ENCODE peak calls at places on chromosomes 13 and 19, in four cellular contexts. R is pancreas, E is H9, V is cardiac muscle cell. S is an unnamed sample. For H3K9me3, the result is how much of the 10 kb centered on the place peaks cover.

GRCh38 chr13:30151398-30151797 is 156.0 kb downstream of the KATNAL1 start:
- DNase-seq in R (no peak), E (no peak), V (no peak), S (no peak)

GRCh38 chr13:42328672-42329071 is 56.7 kb downstream of the AKAP11 start:
- DNase-seq in R (no peak), E (no peak), V (no peak), S (no peak)

GRCh38 chr13:38902551-38902950 is 88.1 kb downstream of the STOML3 start:
- DNase-seq in R (no peak), E (no peak), V (no peak), S (no peak)

GRCh38 chr19:1591421-1592022 is 1.1 kb downstream of the MBD3 start:
- DNase-seq in R (no peak), E (no peak), V (peak), S (no peak)

GRCh38 chr13:47337781-47338507 is 441.1 kb upstream of the HTR2A start:
- DNase-seq in R (no peak), E (peak), V (peak), S (peak)

GRCh38 chr19:1649706-1650626 is 2.4 kb downstream of the TCF3 start:
- DNase-seq in R (no peak), E (no peak), V (no peak), S (peak)

GRCh38 chr13:37383856-37384255 is 214.7 kb downstream of the POSTN start:
- DNase-seq in R (no peak), E (no peak), V (no peak), S (no peak)

GRCh38 chr13:23771966-23772365 is 117.2 kb downstream of the MIPEP start:
- DNase-seq in R (no peak), E (no peak), V (peak), S (no peak)

GRCh38 chr19:54696117-54696548 is 28.1 kb upstream of the KIR3DL3 start:
- DNase-seq in R (no peak), E (no peak), V (no peak), S (no peak)

GRCh38 chr13:20407759-20408158 is 117.9 kb downstream of the CRYL1 start:
- DNase-seq in R (no peak), E (no peak), V (no peak), S (no peak)

GRCh38 chr19:7639863-7640348 is 3.0 kb downstream of the STXBP2 start:
- DNase-seq in R (no peak), E (no peak), V (no peak), S (no peak)

GRCh38 chr13:114032121-114032799 is 58.4 kb upstream of the C13orf46 start:
- DNase-seq in R (no peak), E (no peak), V (no peak), S (no peak)

GRCh38 chr19:1468274-1469199 is 10.5 kb downstream of the C19orf25 start:
- DNase-seq in R (peak), E (no peak), V (peak), S (no peak)

GRCh38 chr13:82323101-82323500 is 1559.2 kb downstream of the SLITRK1 start:
- DNase-seq in R (no peak), E (no peak), V (no peak), S (no peak)

GRCh38 chr13:76982051-76982450 is 9.8 kb upstream of the CLN5 start:
- DNase-seq in R (no peak), E (no peak), V (no peak), S (no peak)

GRCh38 chr19:50568321-50569022 is at the start of gene LRRC4B:
- DNase-seq in R (no peak), E (peak), V (peak), S (no peak)

GRCh38 chr13:23793711-23794110 is 95.5 kb downstream of the MIPEP start:
- DNase-seq in R (no peak), E (no peak), V (no peak), S (no peak)

GRCh38 chr13:24452044-24452443 is 60.5 kb downstream of the PARP4 start:
- DNase-seq in R (no peak), E (no peak), V (no peak), S (no peak)

GRCh38 chr19:5200844-5201243 is 139.8 kb downstream of the PTPRS start:
- DNase-seq in R (no peak), E (no peak), V (no peak), S (no peak)

GRCh38 chr13:67008075-67008668 is 222.0 kb downstream of the PCDH9 start:
- DNase-seq in R (no peak), E (no peak), V (no peak), S (no peak)

GRCh38 chr19:4908781-4909171 is 525 bp upstream of the UHRF1 start:
- DNase-seq in R (no peak), E (no peak), V (no peak), S (no peak)

GRCh38 chr13:106230450-106230849 is 305.0 kb downstream of the EFNB2 start:
- DNase-seq in R (no peak), E (no peak), V (no peak), S (no peak)

GRCh38 chr13:84446972-84447700 is 564.9 kb upstream of the SLITRK1 start:
- DNase-seq in R (peak), E (no peak), V (peak), S (peak)

GRCh38 chr13:41603917-41604316 is 146.6 kb downstream of the RGCC start:
- DNase-seq in R (no peak), E (no peak), V (no peak), S (peak)

GRCh38 chr19:18629166-18630088 is 7.4 kb upstream of the KLHL26 start:
- DNase-seq in R (peak), E (no peak), V (no peak), S (no peak)

GRCh38 chr19:3721900-3722442 is 13.8 kb downstream of the TJP3 start:
- DNase-seq in R (no peak), E (no peak), V (no peak), S (no peak)

GRCh38 chr19:48249502-48250014 is 6.2 kb downstream of the CARD8 start:
- DNase-seq in R (no peak), E (no peak), V (no peak), S (no peak)

GRCh38 chr19:3670796-3671679 is 29.2 kb downstream of the PIP5K1C start:
- DNase-seq in R (no peak), E (no peak), V (no peak), S (no peak)

GRCh38 chr19:44007473-44007872 is 4.7 kb downstream of the ZNF230 start:
- DNase-seq in R (no peak), E (no peak), V (no peak), S (no peak)

GRCh38 chr19:44002566-44003460 is at the start of gene ZNF230:
- DNase-seq in R (peak), E (peak), V (peak), S (peak)

GRCh38 chr19:44002212-44002565 is 568 bp upstream of the ZNF230 start:
- DNase-seq in R (no peak), E (no peak), V (no peak), S (no peak)

GRCh38 chr19:44003461-44004134 is 841 bp downstream of the ZNF230 start:
- DNase-seq in R (peak), E (no peak), V (peak), S (no peak)

DNA sequence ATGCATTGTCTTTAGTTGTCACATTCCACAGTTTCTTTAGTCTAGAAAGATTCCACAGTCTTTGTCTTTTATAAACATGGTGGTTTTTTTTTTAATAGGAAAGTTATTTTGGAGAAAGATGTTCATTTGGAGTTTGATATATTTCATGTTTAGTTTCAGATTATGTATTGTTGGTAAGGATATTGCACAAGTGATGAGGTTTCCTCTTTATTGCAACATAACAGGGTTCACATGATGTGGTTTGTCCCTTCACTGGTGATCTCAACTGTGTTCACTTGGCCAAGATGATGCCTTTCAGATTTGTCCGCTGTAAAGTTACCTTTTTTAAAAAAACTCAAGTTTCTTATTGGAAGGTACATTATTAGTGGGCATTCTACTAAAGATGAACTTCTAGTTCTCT is 3.2 kb downstream of the ZNF230 start:
- DNase-seq in R (no peak), E (no peak), V (no peak), S (no peak)
- H3K9me3 ChIP-seq in R (under half), E (under half), V (under half), S (under half)

GRCh38 chr19:53079313-53079924 is 23.8 kb downstream of the ZNF160 start:
- DNase-seq in R (no peak), E (no peak), V (no peak), S (no peak)

GRCh38 chr19:53082929-53083328 is 20.3 kb downstream of the ZNF160 start:
- DNase-seq in R (no peak), E (no peak), V (no peak), S (no peak)

GRCh38 chr19:53078668-53079067 is 24.6 kb downstream of the ZNF160 start:
- DNase-seq in R (no peak), E (no peak), V (no peak), S (no peak)

GRCh38 chr19:53076984-53077383 is 26.2 kb downstream of the ZNF160 start:
- DNase-seq in R (peak), E (peak), V (peak), S (peak)
- H3K9me3 ChIP-seq in R (under half), E (under half), V (under half), S (under half)

DNA sequence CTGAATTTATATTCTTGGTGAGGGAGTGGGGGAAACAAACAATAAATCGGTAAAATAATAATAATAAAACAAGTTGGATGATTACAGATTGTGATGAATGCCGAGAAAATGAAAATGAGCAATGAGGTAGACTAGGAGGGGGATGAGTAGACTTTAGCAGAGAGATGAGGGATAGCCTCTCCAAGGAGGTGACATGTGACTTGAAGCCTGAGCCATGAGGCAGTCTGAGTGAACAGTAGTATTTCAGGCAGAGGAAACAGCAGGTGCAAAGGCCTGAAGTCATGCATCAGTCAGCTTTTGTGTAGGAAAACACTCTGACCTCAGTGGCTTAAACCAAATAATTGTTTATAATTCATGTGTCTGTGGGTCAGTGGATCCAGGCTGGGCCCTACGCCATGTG is 4.6 kb downstream of the ZNF135 start:
- DNase-seq in R (no peak), E (no peak), V (no peak), S (no peak)
- H3K9me3 ChIP-seq in R (under half), E (under half), V (under half), S (under half)

GRCh38 chr19:58118979-58119733 is 21.1 kb upstream of the ZSCAN18 start:
- DNase-seq in R (no peak), E (no peak), V (no peak), S (no peak)
- H3K9me3 ChIP-seq in R (under half), E (half or more), V (under half), S (under half)

GRCh38 chr13:112242777-112243176 is 133.4 kb upstream of the SPACA7 start:
- DNase-seq in R (no peak), E (no peak), V (no peak), S (no peak)
- H3K9me3 ChIP-seq in R (under half), E (under half), V (under half), S (under half)

GRCh38 chr19:58328999-58329398 is 2.2 kb downstream of the ZSCAN22 start:
- DNase-seq in R (no peak), E (peak), V (peak), S (peak)
- H3K9me3 ChIP-seq in R (under half), E (under half), V (under half), S (under half)

DNA sequence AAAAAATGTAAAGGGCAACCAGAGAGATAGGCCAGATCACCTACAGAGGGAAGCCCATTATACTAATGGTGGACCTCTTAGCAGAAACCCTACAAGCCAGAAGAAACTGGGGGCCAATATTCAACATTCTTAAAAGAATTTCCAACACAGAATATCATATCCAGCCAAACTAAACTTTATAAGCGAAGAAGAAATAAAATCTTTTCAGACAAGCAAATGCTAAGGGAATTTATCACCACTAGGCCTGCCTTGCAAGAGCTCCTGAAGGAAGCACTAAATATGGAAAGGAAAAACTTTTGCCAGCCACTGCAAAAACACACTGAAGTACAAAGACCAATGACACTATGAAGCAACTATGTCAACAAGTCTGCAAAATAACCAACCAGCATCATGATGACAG is 28.4 kb downstream of the VSTM2B start:
- DNase-seq in R (no peak), E (no peak), V (no peak), S (no peak)
- H3K9me3 ChIP-seq in R (under half), E (under half), V (under half), S (under half)

DNA sequence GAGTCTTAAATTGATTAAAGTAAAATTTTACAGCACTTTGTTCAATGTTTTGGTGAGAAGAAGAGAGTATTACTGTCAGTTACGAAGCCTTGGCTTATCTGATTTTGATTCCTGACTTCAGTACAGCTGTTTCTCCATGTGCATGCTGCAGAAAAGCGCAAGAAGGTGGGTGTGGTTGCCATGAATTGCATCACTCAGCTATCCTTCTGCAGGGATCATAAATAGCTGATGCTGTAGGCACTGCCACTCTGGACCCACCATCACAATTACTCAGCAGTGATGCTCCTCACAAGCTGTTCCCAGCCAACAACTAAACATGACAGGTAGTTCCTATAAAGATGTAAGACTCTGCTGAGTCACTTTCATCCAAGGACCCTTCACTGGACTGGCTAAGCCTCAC is 321.2 kb downstream of the IRS2 start:
- DNase-seq in R (no peak), E (no peak), V (no peak), S (no peak)
- H3K9me3 ChIP-seq in R (under half), E (under half), V (under half), S (under half)

DNA sequence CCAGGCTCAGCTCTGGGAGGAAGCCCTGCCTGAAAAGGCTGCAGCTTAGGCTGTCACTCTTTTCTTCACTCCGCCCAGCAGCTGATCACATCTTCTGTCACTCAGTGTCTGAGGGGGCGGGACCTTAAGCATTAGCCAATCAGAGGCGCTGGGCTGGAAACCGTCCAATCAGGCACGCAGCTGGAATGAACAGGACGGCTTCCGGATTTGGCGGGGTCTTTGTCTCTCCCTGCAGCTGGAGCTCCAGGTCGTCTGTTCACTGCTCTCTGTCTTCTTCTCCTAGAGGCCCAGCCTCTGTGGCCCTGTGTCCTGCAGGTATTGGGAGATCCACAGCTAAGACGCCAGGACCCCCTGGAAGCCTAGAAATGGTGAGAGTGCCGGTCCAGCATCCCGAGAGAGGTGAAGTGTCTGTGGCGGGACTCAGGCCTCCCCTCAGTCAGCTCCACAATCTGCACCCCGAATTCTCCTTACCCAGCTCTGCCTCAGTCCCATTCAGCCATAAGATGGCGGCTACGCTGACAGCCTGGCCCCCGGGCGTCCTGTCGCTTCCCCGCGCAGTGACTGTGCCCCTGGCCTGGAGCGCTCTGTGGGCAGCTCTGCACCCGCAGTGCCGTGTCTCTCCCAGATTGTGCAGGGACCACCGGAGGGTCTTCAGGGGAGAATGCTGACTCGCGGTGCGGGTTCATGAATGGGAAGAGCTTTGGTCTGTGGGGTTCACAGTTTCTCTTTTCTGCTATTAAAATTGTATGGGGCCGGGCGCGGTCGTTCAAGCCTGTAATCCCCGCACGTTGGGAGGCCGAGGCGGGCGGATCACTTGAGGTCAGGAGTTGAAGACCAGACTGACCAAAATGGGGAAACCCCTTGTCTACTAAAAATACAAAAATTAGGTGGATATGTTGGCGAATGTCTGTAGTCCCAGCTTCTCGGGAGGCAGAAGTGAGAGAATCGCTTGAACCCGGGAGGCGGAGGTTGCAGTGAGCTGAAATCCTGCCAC is at the start of gene ZNF66:
- DNase-seq in R (peak), E (peak), V (peak), S (peak)
- H3K9me3 ChIP-seq in R (under half), E (under half), V (under half), S (under half)

DNA sequence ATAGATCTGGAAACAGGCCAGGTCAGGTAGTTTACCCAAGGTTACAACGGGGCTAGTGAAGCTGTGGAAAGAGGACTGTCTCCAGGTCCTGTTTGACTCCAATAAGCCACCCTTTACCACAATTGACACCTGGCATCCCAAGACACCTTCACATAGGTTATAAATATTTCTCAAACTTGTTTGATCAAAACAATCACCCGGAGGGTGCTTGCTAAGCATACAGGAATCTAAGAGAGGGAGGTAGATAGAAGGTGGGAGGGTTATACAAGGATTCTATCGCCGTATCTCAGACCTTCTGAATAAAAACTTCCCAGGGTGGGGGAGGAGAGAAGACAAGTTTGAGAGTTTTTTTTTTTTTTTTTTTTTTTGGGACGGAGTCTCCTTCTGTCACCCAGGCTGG is 55.4 kb downstream of the MICU2 start:
- DNase-seq in R (no peak), E (no peak), V (no peak), S (no peak)
- H3K9me3 ChIP-seq in R (under half), E (under half), V (under half), S (under half)